ENCODE peak calls at places on chromosome 13, in seven cellular contexts. B is Peyer's patch, Y is ovary, E is IMR-90, R is GM23248, O is aorta, N is fibroblast of lung. J is an unnamed sample. For H3K36me3, the result is how much of the 10 kb centered on the place peaks cover.

GRCh38 chr13:28357846-28358496 is 137.0 kb downstream of the FLT1 start:
- DNase-seq in Y (no peak), N (no peak), O (no peak), R (no peak), B (no peak), E (no peak), J (no peak)

GRCh38 chr13:47420568-47420967 is 523.7 kb upstream of the HTR2A start:
- DNase-seq in B (no peak), R (peak), E (peak), N (peak), O (no peak), Y (no peak), J (no peak)

GRCh38 chr13:24459234-24459633 is 53.3 kb downstream of the PARP4 start:
- DNase-seq in N (peak), B (no peak), Y (no peak), E (peak), O (no peak), R (peak), J (no peak)

GRCh38 chr13:25833761-25834160 is 218.1 kb downstream of the SHISA2 start:
- DNase-seq in N (no peak), O (no peak), R (no peak), B (no peak), Y (no peak), E (no peak), J (no peak)

GRCh38 chr13:51913421-51914136 is 51.8 kb downstream of the CCDC70 start:
- DNase-seq in Y (no peak), E (no peak), B (no peak), R (no peak), O (no peak), N (no peak), J (no peak)

GRCh38 chr13:76210262-76210661 is 574.1 kb downstream of the LMO7 start:
- DNase-seq in B (no peak), R (no peak), E (no peak), Y (no peak), N (peak), O (no peak), J (no peak)

GRCh38 chr13:30111810-30112209 is 195.5 kb downstream of the KATNAL1 start:
- DNase-seq in O (no peak), N (no peak), B (no peak), Y (no peak), E (no peak), R (peak), J (no peak)

GRCh38 chr13:23610187-23610576 is 40.0 kb downstream of the TNFRSF19 start:
- DNase-seq in E (peak), N (peak), B (no peak), O (no peak), R (peak), Y (no peak), J (no peak)

GRCh38 chr13:42746846-42747245 is 34.5 kb upstream of the FAM216B start:
- DNase-seq in Y (no peak), N (peak), R (peak), O (no peak), B (no peak), E (peak), J (no peak)

GRCh38 chr13:33918199-33918932 is 100.4 kb downstream of the RFC3 start:
- DNase-seq in B (no peak), N (peak), E (peak), O (no peak), Y (no peak), R (peak), J (no peak)

GRCh38 chr13:30798776-30799625 is 63.7 kb downstream of the ALOX5AP start:
- DNase-seq in N (peak), B (no peak), E (peak), O (no peak), R (no peak), Y (no peak), J (no peak)

GRCh38 chr13:107585466-107585865 is 629.9 kb downstream of the LIG4 start:
- DNase-seq in B (no peak), O (no peak), R (peak), Y (no peak), E (peak), N (peak), J (no peak)

GRCh38 chr13:109755997-109756396 is 30.4 kb downstream of the IRS2 start:
- DNase-seq in Y (no peak), R (no peak), E (no peak), B (no peak), O (no peak), N (no peak), J (no peak)

GRCh38 chr13:98423417-98423816 is 153.5 kb downstream of the STK24 start:
- DNase-seq in E (no peak), R (no peak), B (no peak), Y (no peak), N (no peak), O (no peak), J (no peak)

GRCh38 chr13:83731113-83731512 is 151.2 kb downstream of the SLITRK1 start:
- DNase-seq in Y (no peak), R (no peak), N (no peak), O (no peak), B (no peak), E (no peak), J (no peak)

GRCh38 chr13:98576215-98576945 is 527 bp downstream of the STK24 start:
- DNase-seq in Y (peak), B (peak), E (no peak), O (peak), R (peak), N (peak), J (peak)

GRCh38 chr13:113794764-113795173 is 35.7 kb downstream of the TMEM255B start:
- DNase-seq in O (peak), N (no peak), Y (no peak), B (no peak), R (no peak), E (no peak), J (peak)

GRCh38 chr13:79423801-79424642 is 18.0 kb upstream of the RBM26 start:
- DNase-seq in E (peak), Y (no peak), O (no peak), R (peak), B (no peak), N (peak), J (no peak)

GRCh38 chr13:34017231-34017630 is 199.3 kb downstream of the RFC3 start:
- DNase-seq in N (no peak), B (no peak), E (no peak), O (no peak), R (peak), Y (no peak), J (no peak)

GRCh38 chr13:45503658-45504057 is 38.9 kb downstream of the COG3 start:
- DNase-seq in B (no peak), R (no peak), N (no peak), E (no peak), Y (no peak), O (no peak), J (no peak)
- H3K36me3 ChIP-seq in B (under half), R (under half), N (under half), E (under half), Y (under half), O (under half), J (half or more)

DNA sequence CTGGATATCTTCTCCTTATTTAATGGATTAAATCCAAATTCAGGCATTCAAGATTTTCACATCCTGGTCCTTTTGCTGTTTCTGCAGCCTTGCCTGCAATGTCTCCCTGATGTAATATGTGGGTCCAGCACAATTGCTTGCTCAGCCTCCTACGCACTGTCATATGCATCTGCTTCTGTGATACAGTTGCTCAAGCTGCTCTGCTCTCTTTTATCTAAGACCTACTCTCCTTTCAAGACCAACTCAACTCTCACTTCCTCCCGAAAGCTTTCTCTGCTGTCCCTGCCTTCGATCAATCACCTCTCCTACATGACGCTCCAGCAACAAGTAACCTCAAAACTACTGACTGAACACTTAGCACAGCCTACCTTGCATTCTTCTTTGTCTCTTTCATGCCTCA is 138.2 kb downstream of the DCLK1 start:
- DNase-seq in N (no peak), R (peak), E (no peak), O (no peak), B (no peak), Y (no peak), J (no peak)
- H3K4me3 ChIP-seq in N (no peak), R (no peak), E (no peak), O (no peak), B (no peak), Y (no peak), J (no peak)

GRCh38 chr13:20127263-20127562 is 33.6 kb downstream of the GJA3 start:
- DNase-seq in N (no peak), Y (no peak), B (no peak), O (no peak), E (no peak), R (no peak), J (no peak)
- H3K27ac ChIP-seq in N (peak), Y (no peak), B (peak), O (no peak), E (no peak), R (peak), J (peak)

DNA sequence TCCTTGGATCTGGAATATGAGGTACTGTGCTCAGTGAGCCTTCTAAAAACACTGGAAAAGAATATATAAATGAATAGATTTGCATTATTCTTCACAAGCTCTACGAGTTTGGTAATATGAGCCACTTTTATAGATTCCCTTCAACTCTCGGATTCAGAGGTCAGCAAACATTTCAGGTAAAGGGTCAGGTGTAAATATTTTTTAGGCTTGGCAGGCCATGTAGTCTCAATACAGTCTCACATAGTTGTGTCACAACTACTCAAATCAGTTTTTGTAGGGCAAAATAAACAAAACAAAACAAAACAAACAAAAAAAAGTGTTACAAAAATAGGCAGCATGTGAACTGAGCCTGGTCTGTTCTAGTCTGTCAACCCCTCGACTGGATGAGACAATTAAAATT is 57.4 kb downstream of the PSPC1 start:
- DNase-seq in E (no peak), R (no peak), B (no peak), Y (no peak), O (no peak), N (no peak), J (no peak)
- H3K36me3 ChIP-seq in E (under half), R (under half), B (under half), Y (under half), O (under half), N (under half), J (under half)

GRCh38 chr13:111006508-111007031 is 91.7 kb upstream of the ANKRD10 start:
- DNase-seq in B (peak), E (peak), R (peak), N (peak), Y (peak), O (peak), J (peak)
- H3K4me3 ChIP-seq in B (no peak), E (no peak), R (peak), N (no peak), Y (peak), O (no peak), J (no peak)

GRCh38 chr13:68128297-68128915 is 898.3 kb upstream of the PCDH9 start:
- DNase-seq in B (no peak), O (no peak), N (no peak), R (no peak), Y (no peak), E (no peak), J (no peak)
- H3K27ac ChIP-seq in B (no peak), O (no peak), N (no peak), R (no peak), Y (no peak), E (no peak), J (no peak)